ENCODE peak calls at places on chromosomes 6 and 20, in four cellular contexts. Z is glutamatergic neuron, M is Calu3, T is cardiac fibroblast. C is an unnamed sample.

GRCh38 chr6:162109466-162110040 is 618.0 kb downstream of the PRKN start:
- DNase-seq in Z (no peak), M (no peak), T (peak; percentile 41), C (no peak)

GRCh38 chr6:74834967-74835366 is 370.9 kb downstream of the COL12A1 start:
- DNase-seq in Z (no peak), M (no peak), T (no peak), C (no peak)

GRCh38 chr6:18545726-18546125 is 158.6 kb downstream of the RNF144B start:
- DNase-seq in Z (no peak), M (no peak), T (peak; percentile 29), C (no peak)

GRCh38 chr6:11277275-11278206 is 45.1 kb upstream of the NEDD9 start:
- DNase-seq in Z (no peak), M (peak; percentile 41), T (peak; percentile 77), C (no peak)

GRCh38 chr6:14966111-14966901 is 279.6 kb upstream of the JARID2 start:
- DNase-seq in Z (no peak), M (no peak), T (peak; percentile 3), C (no peak)

GRCh38 chr6:26017567-26017966 is 55.0 kb downstream of the TRIM38 start:
- DNase-seq in Z (no peak), M (peak; percentile 80), T (peak; percentile 94), C (no peak)

GRCh38 chr6:12851123-12851695 is 134.6 kb downstream of the PHACTR1 start:
- DNase-seq in Z (no peak), M (no peak), T (peak; percentile 29), C (no peak)

GRCh38 chr6:22622390-22622789 is 53.0 kb downstream of the HDGFL1 start:
- DNase-seq in Z (no peak), M (no peak), T (no peak), C (no peak)

GRCh38 chr6:19771753-19772336 is 65.3 kb upstream of the ID4 start:
- DNase-seq in Z (no peak), M (no peak), T (peak; percentile 51), C (no peak)

GRCh38 chr6:145898376-145898775 is 65.8 kb downstream of the SHPRH start:
- DNase-seq in Z (no peak), M (peak; percentile 6), T (peak; percentile 60), C (no peak)

GRCh38 chr20:58723628-58723984 is 31.0 kb downstream of the NPEPL1 start:
- DNase-seq in Z (no peak), M (no peak), T (no peak), C (no peak)

GRCh38 chr6:2626381-2626780 is 124.3 kb downstream of the MYLK4 start:
- DNase-seq in Z (no peak), M (no peak), T (peak; percentile 42), C (no peak)

GRCh38 chr6:163738725-163739124 is 324.2 kb downstream of the QKI start:
- DNase-seq in Z (no peak), M (no peak), T (no peak), C (peak; percentile 6)

GRCh38 chr20:63402860-63403220 is 41.7 kb upstream of the CHRNA4 start:
- DNase-seq in Z (no peak), M (no peak), T (no peak), C (no peak)

GRCh38 chr6:15871211-15871770 is 208.5 kb upstream of the DTNBP1 start:
- DNase-seq in Z (peak; percentile 41), M (no peak), T (no peak), C (no peak)

GRCh38 chr20:5595744-5596143 is 154.5 kb upstream of the SHLD1 start:
- DNase-seq in Z (no peak), M (no peak), T (no peak), C (no peak)

GRCh38 chr6:121666809-121667208 is 231.4 kb downstream of the GJA1 start:
- DNase-seq in Z (no peak), M (peak; percentile 3), T (peak; percentile 85), C (no peak)

GRCh38 chr6:25365159-25365558 is 86.0 kb downstream of the CARMIL1 start:
- DNase-seq in Z (no peak), M (no peak), T (no peak), C (no peak)

GRCh38 chr20:49936153-49937022 is at the start of gene RNF114:
- DNase-seq in Z (peak; percentile 93), M (peak; percentile 96), T (peak; percentile 94), C (peak; percentile 65)
- TF ChIP-seq CTCF in Z (no peak), M (no peak), T (no peak), C (no peak)

GRCh38 chr20:45235995-45236394 is 14.8 kb downstream of the SEMG2 start:
- DNase-seq in Z (no peak), M (peak; percentile 70), T (no peak), C (peak; percentile 50)
- TF ChIP-seq CTCF in Z (peak; percentile 31), M (peak; percentile 90), T (peak; percentile 34), C (peak; percentile 28)

GRCh38 chr20:10179574-10180298 is 38.9 kb upstream of the SNAP25 start:
- DNase-seq in Z (peak; percentile 40), M (no peak), T (peak; percentile 10), C (no peak)
- TF ChIP-seq CTCF in Z (peak; percentile 56), M (peak; percentile 15), T (peak; percentile 35), C (peak; percentile 26)

GRCh38 chr6:36419295-36419694 is 23.4 kb downstream of the PXT1 start:
- DNase-seq in Z (no peak), M (no peak), T (no peak), C (no peak)

GRCh38 chr6:36426622-36427021 is 16.0 kb downstream of the PXT1 start:
- DNase-seq in Z (no peak), M (no peak), T (no peak), C (no peak)

GRCh38 chr6:36427781-36428345 is 14.8 kb downstream of the PXT1 start:
- DNase-seq in Z (no peak), M (no peak), T (peak; percentile 69), C (no peak)

GRCh38 chr6:36422714-36423100 is 19.9 kb downstream of the PXT1 start:
- DNase-seq in Z (no peak), M (no peak), T (no peak), C (no peak)

DNA sequence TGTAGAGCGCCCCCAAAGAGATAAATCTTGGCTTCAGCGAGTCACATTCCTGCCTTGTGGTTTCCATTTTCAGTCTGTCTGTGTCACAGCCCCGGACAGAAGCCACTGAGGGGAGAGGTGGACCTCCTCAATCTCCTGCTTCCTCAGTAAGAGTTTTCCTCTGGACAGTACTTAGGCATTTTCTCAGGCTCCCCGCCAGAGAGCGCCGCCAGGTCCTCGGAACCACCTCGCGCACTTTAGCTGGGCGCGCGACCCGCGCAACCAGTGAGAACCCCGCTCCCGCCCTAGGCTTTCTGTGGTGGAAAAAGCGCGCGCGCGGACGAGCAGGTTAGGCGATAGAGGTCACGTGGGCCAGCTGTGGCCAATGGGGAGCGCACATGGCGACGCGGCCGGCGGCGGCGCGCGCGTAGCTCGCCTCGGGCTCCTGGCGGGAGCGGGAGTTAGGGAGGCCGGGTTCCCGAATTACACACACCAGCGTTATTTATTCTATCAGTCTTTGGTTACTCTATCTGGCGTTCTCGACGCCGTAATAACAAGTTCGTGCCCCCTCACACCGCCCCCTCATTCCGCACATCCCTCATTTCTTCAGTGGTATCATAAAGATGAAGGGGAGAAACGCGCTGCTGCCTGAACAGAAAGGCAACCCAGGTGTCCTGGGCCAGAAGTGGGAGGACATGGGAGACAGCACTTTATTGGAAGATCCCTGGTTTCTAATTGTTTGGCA is 19.4 kb downstream of the PXT1 start:
- DNase-seq in Z (peak; percentile 98), M (peak; percentile 99), T (peak; percentile 98), C (peak; percentile 93)
- TF ChIP-seq CTCF in Z (peak; percentile 22), M (peak; percentile 54), T (peak; percentile 63), C (peak; percentile 80)

DNA sequence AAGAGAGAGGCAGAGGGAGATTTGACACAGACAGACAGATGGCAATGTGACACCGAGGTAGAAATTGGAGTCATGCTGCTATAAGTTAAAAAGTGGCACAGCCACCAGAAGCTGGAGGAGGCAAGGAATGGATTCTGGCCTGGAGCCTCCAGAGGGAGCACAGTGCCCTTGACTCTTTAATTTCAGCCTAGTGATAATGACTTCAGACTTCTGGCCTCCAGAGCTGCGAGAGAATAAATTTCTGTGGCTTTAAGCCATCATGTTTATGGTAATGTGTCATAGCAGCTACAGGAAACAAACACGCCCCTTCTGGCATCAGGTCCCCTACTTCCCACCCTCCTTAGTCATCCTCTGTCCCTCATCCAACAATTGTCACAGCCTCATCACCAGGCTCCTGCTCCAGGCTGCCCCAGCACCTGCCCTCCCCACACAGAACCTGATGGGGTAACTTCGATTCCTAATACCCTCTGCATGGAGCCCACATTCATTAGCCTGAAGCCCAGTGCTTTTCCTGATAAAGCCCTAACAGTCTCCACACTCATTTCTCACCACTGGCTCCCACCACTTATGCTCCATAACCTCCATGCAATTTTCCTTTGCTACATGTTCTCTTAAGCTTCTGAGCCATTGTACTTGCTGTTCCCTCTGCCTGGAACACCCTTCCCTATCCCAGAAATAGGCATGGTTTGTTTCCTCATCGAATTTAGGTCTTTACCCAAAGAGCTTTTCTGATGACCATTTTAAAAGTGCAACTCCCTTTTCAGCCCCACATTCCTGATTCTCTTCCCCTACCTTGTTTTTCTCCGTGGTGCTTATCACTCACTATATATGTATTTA is 69.7 kb upstream of the TOX2 start:
- DNase-seq in Z (no peak), M (no peak), T (peak; percentile 95), C (no peak)
- TF ChIP-seq CTCF in Z (no peak), M (no peak), T (peak; percentile 35), C (no peak)

DNA sequence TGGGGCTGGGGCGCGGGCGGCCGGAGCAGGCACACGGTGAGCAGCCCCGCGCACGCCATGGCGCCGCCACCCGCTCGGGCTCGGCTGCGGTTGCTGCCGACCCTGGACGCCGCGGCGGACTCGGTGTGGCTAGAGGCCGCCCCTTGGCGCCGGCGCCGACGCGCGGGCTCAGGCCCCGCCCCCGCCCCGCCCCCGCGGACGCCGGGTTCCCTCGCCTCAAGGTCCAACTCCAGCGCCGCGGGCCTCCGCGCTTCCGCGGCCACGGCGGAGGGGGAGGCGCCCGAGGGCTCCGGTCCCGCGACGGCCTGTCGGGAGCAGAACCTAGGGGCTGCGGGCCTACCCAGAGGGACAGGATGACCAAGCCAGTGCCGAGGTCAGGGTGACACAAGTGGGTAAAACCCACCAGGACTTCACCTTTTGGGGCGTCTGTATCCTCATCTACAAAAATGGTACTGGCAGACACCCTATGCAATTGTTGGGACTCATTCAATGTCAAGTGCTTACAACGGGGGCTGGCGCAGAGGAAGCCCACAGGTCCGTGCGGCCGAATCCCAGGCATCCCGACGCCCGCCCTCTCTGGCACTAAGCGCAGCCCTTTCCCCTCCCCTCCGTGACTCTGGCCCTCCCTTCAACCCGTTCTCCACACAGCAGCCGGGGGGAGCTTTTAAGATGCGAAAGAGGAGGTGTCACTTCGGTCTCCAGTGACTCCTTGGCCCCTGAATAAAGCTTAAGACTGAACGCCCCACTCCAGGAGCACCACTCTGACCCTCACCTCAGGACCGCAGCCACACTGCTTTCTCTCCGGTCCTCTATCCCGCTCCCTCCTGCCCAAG is at the start of gene NECAB3:
- DNase-seq in Z (peak; percentile 87), M (peak; percentile 95), T (peak; percentile 52), C (no peak)
- TF ChIP-seq CTCF in Z (no peak), M (no peak), T (no peak), C (peak; percentile 18)